ENCODE peak calls at places on chromosomes 2 and 18, in six cellular contexts. H is T-helper 9 cell, M is T-cell, L is ELR, A is NCI-H82, J is ACHN. U is an unnamed sample.

GRCh38 chr2:44455877-44456276 is 94.1 kb downstream of the CAMKMT start:
- DNase-seq in H (no peak), M (no peak), L (no peak), A (no peak), J (no peak), U (no peak)

GRCh38 chr2:1631292-1632005 is 112.9 kb downstream of the PXDN start:
- DNase-seq in H (no peak), M (no peak), L (no peak), A (no peak), J (no peak), U (no peak)

GRCh38 chr18:8890957-8891464 is 185.7 kb downstream of the MTCL1 start:
- DNase-seq in H (no peak), M (no peak), L (peak), A (no peak), J (peak), U (peak)

GRCh38 chr2:185475868-185476267 is 262.7 kb upstream of the FSIP2 start:
- DNase-seq in H (no peak), M (no peak), L (peak), A (no peak), J (no peak), U (no peak)

GRCh38 chr2:81087646-81088045 is 783.1 kb upstream of the LRRTM1 start:
- DNase-seq in H (no peak), M (no peak), L (peak), A (peak), J (no peak), U (no peak)

GRCh38 chr2:215465246-215465645 is 29.4 kb upstream of the FN1 start:
- DNase-seq in H (no peak), M (no peak), L (peak), A (no peak), J (no peak), U (no peak)

GRCh38 chr2:181281206-181281832 is 175.9 kb upstream of the ITGA4 start:
- DNase-seq in H (no peak), M (no peak), L (no peak), A (no peak), J (no peak), U (no peak)

GRCh38 chr2:234694244-234695013 is 197.5 kb upstream of the ARL4C start:
- DNase-seq in H (no peak), M (no peak), L (peak), A (no peak), J (peak), U (no peak)

GRCh38 chr2:177056540-177056939 is 156.1 kb upstream of the HNRNPA3 start:
- DNase-seq in H (no peak), M (no peak), L (peak), A (peak), J (peak), U (peak)

GRCh38 chr2:177528341-177528740 is 135.8 kb downstream of the AGPS start:
- DNase-seq in H (no peak), M (no peak), L (no peak), A (no peak), J (no peak), U (no peak)